ENCODE peak calls at places on chromosomes 4 and X, in four cellular contexts. A is H1, T is neuronal stem cell, O is IMR-90. S is an unnamed sample.

GRCh38 chr4:118224239-118224829 is 128.5 kb downstream of the PRSS12 start:
- DNase-seq in A (no peak), T (peak), O (peak), S (peak)

GRCh38 chr4:38757945-38758344 is 24.8 kb downstream of the TLR10 start:
- DNase-seq in A (peak), T (no peak), O (no peak), S (peak)

GRCh38 chr4:13543091-13543581 is 1.2 kb downstream of the NKX3-2 start:
- DNase-seq in A (no peak), T (no peak), O (no peak), S (no peak)

GRCh38 chrX:107117993-107118321 is 665 bp downstream of the RBM41 start:
- DNase-seq in A (no peak), T (peak), O (no peak), S (peak)

GRCh38 chrX:105063743-105064142 is 156.8 kb downstream of the TEX13A start:
- DNase-seq in A (no peak), T (no peak), O (no peak), S (peak)

GRCh38 chrX:148382983-148383382 is 117.4 kb upstream of the AFF2 start:
- DNase-seq in A (no peak), T (no peak), O (no peak), S (peak)

GRCh38 chr4:85489273-85489672 is 14.3 kb downstream of the ARHGAP24 start:
- DNase-seq in A (no peak), T (no peak), O (peak), S (peak)

GRCh38 chrX:154779261-154779660 is 16.6 kb downstream of the DKC1 start:
- DNase-seq in A (no peak), T (no peak), O (peak), S (no peak)

GRCh38 chr4:111943796-111944203 is 201.5 kb upstream of the FAM241A start:
- DNase-seq in A (peak), T (peak), O (no peak), S (peak)

GRCh38 chrX:134371133-134371532 is 88.8 kb upstream of the HPRT1 start:
- DNase-seq in A (no peak), T (no peak), O (no peak), S (peak)

GRCh38 chrX:107298276-107298675 is 91.9 kb downstream of the DNAAF6 start:
- DNase-seq in A (no peak), T (no peak), O (no peak), S (peak)

GRCh38 chr4:141130947-141131545 is 2.2 kb downstream of the RNF150 start:
- DNase-seq in A (no peak), T (no peak), O (no peak), S (no peak)

GRCh38 chrX:153871451-153871850 is 14.5 kb downstream of the L1CAM start:
- DNase-seq in A (no peak), T (no peak), O (no peak), S (peak)

GRCh38 chr4:23333946-23334878 is 555.6 kb downstream of the PPARGC1A start:
- DNase-seq in A (no peak), T (no peak), O (peak), S (peak)

GRCh38 chr4:4477391-4477790 is 64.5 kb downstream of the STX18 start:
- DNase-seq in A (no peak), T (no peak), O (no peak), S (no peak)

GRCh38 chrX:44032479-44032878 is 59.3 kb upstream of the NDP start:
- DNase-seq in A (no peak), T (no peak), O (no peak), S (no peak)

GRCh38 chrX:134764202-134764785 is 106.0 kb upstream of the PLAC1 start:
- DNase-seq in A (no peak), T (no peak), O (no peak), S (peak)

GRCh38 chr4:57037982-57038604 is 59.4 kb downstream of the POLR2B start:
- DNase-seq in A (peak), T (peak), O (peak), S (peak)

GRCh38 chr4:126361287-126361686 is 1046.5 kb downstream of the FAT4 start:
- DNase-seq in A (no peak), T (no peak), O (no peak), S (peak)

GRCh38 chrX:65926095-65927019 is 113.5 kb downstream of the VSIG4 start:
- DNase-seq in A (no peak), T (no peak), O (no peak), S (no peak)

GRCh38 chrX:13647709-13648212 is 5.2 kb upstream of the TCEANC start:
- DNase-seq in A (no peak), T (no peak), O (peak), S (no peak)

GRCh38 chr4:127521463-127521862 is 111.3 kb upstream of the INTU start:
- DNase-seq in A (no peak), T (no peak), O (no peak), S (no peak)

GRCh38 chrX:38754102-38754790 is 47.0 kb upstream of the MID1IP1 start:
- DNase-seq in A (no peak), T (peak), O (peak), S (peak)

GRCh38 chr4:110631582-110632505 is 9.0 kb upstream of the PITX2 start:
- DNase-seq in A (no peak), T (peak), O (peak), S (peak)

GRCh38 chr4:41644288-41644914 is 104.1 kb downstream of the PHOX2B start:
- DNase-seq in A (peak), T (peak), O (peak), S (peak)

GRCh38 chr4:184826315-184827266 is 823 bp upstream of the ACSL1 start:
- DNase-seq in A (no peak), T (no peak), O (peak), S (no peak)

GRCh38 chrX:34300871-34301270 is 168.8 kb upstream of the FAM47A start:
- DNase-seq in A (peak), T (peak), O (peak), S (peak)

GRCh38 chrX:29652484-29652883 is 562.9 kb upstream of the MAGEB2 start:
- DNase-seq in A (no peak), T (no peak), O (peak), S (peak)

GRCh38 chr4:823761-824460 is 2.0 kb downstream of the CPLX1 start:
- DNase-seq in A (no peak), T (no peak), O (no peak), S (no peak)

GRCh38 chrX:121260568-121261240 is 213.3 kb downstream of the GLUD2 start:
- DNase-seq in A (no peak), T (peak), O (no peak), S (peak)

GRCh38 chr4:2829933-2830451 is 13.7 kb upstream of the ADD1 start:
- DNase-seq in A (no peak), T (no peak), O (no peak), S (no peak)
- H2BK5ac ChIP-seq in A (no peak), T (no peak), O (no peak), S (no peak)

GRCh38 chr4:135238940-135239339 is 1037.4 kb upstream of the PABPC4L start:
- DNase-seq in A (no peak), T (no peak), O (no peak), S (no peak)
- H2BK15ac ChIP-seq in A (no peak), T (no peak), O (no peak), S (no peak)

DNA sequence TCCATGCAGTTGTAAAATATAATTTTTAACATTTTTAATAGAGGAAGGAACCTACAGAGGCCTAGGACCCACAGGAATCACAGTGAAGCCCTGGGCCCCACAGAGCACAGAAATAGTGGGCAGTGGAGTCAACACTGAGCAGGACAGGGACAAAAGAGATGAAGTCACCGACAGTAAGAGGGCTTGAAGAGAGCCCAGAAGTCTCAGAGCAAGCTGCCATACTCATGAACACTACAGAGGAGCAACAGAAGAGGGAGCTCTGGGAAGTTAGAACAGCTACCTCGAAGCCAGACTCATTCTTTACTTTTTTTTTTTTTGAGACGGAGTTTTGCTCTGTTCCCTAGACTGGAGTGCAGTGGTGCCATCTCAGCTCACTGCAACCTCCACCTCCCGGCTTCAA is 149.3 kb upstream of the TENM3 start:
- DNase-seq in A (no peak), T (no peak), O (no peak), S (no peak)
- H2AK5ac ChIP-seq in A (no peak), T (no peak), O (no peak), S (no peak)

DNA sequence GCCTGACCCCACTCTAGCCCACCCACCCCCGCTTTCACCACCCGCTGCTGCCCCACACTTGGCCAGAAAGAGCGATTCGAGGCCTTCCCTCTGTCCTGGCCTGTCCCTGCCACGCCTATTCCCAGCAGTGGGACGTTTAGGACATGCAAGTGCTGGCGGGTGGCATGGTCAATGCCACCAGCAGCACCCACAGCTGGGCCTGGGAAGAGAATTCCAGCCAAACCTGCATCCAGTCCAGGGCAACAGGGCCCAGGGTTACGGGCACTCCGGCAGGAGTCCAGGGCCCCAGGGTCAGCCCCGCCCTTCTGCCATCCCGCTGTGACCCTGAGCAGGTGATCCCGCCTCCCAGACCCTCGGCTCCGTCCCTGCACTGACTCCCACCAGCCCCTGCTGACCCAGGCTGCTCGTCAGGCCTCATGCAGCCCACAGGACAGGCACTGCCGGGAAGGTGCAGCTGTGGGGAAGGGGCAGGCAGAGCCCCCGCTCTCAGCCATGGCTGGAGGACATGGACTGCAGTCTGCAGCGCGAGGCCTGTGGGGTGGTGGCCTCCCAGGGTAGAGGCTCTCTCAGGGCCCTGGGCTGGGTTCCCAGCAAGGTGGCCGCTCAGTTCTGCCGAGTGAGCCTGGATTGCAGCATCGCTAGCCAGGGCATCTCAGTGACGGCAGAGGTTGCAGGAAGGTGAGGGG is 6.8 kb upstream of the HTRA3 start:
- DNase-seq in A (no peak), T (no peak), O (no peak), S (no peak)
- H2BK5ac ChIP-seq in A (no peak), T (no peak), O (no peak), S (no peak)

DNA sequence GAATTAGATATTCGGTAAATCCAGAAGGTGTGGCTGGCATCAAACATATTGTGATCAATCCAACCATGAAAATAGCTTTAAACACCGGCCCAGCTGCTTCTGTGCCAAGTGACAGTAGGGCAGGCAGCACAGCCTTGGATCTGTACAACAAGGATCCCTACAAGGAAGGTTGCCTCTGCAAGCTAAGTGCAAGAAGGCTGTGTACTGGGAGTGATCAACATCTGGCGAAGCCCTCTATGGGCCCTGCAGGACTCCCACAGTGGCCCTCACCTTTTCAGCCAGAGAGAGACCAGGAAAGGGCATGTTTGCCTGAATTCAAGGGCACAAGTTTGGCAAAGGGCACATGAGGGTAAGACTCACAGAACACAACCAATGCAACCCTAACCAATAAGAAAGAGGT is 9.6 kb downstream of the IRS4 start:
- DNase-seq in A (no peak), T (no peak), O (no peak), S (no peak)
- H2BK15ac ChIP-seq in A (no peak), T (no peak), O (no peak), S (no peak)

GRCh38 chrX:41473936-41474725 is 27.0 kb downstream of the NYX start:
- DNase-seq in A (no peak), T (no peak), O (no peak), S (no peak)
- H2AK5ac ChIP-seq in A (no peak), T (peak), O (no peak), S (no peak)

DNA sequence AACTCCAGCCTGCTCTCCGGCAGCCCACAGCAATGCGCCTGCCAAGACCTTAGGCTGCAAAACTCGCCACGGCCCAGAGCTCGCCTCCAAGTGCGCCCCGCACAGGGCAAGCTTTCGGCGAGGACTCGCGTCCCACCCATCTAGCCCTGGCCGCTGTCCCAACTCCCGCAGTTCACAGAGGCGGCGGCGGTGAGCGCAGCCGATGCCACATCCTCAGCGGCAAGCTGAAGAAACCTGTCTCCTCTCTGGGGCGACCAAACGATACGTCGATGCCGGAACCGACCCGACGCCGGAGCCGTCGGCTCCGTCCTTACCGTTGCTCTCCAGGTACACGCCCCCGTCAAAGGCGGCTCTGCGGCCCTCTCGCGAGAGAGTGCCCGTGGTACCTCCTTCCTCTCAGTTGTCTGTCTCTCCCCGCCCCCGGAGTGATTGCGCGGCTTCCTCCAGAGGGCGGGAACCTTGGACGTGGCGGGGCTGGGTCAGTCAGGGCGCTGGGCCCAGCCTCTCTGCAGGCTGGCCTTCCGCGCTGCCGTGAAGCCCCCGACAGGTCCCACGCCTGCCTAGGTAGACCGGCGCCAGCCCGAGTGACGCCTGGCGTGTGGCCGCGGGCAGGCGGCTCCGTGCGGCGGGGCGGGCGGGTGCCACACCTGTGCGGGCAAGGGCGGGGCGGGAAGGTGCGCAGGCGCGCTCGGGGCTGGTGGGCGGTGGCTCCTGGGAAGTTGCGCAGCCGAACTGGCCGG is 380 bp upstream of the RAB33B start:
- DNase-seq in A (peak), T (peak), O (peak), S (peak)
- H2BK5ac ChIP-seq in A (peak), T (peak), O (peak), S (peak)

GRCh38 chr4:2260336-2261109 is 1.4 kb downstream of the MXD4 start:
- DNase-seq in A (no peak), T (no peak), O (no peak), S (no peak)

GRCh38 chr4:2258091-2259035 is 3.5 kb downstream of the MXD4 start:
- DNase-seq in A (no peak), T (no peak), O (no peak), S (no peak)

GRCh38 chr4:2259541-2260267 is 2.2 kb downstream of the MXD4 start:
- DNase-seq in A (no peak), T (no peak), O (no peak), S (no peak)

GRCh38 chr4:2257361-2258001 is 4.4 kb downstream of the MXD4 start:
- DNase-seq in A (no peak), T (no peak), O (no peak), S (no peak)

GRCh38 chr4:2259036-2259540 is 2.8 kb downstream of the MXD4 start:
- DNase-seq in A (no peak), T (no peak), O (no peak), S (no peak)
- H2BK15ac ChIP-seq in A (no peak), T (no peak), O (no peak), S (no peak)